ENCODE peak calls at places on chromosome 2, in four cellular contexts. N is H9, F is A549, G is nephron progenitor cell. V is an unnamed sample.

GRCh38 chr2:113370478-113371091 is 66.9 kb upstream of the ZNG1B start:
- DNase-seq in N (peak; percentile 63), F (peak; percentile 89), G (peak; percentile 67), V (peak; percentile 69)

GRCh38 chr2:43023791-43024514 is 202.5 kb downstream of the ZFP36L2 start:
- DNase-seq in N (no peak), F (no peak), G (no peak), V (no peak)

GRCh38 chr2:108575132-108575966 is 41.1 kb downstream of the LIMS1 start:
- DNase-seq in N (no peak), F (peak; percentile 25), G (no peak), V (no peak)

GRCh38 chr2:161207941-161208340 is 47.7 kb downstream of the TANK start:
- DNase-seq in N (no peak), F (no peak), G (no peak), V (no peak)

GRCh38 chr2:96108578-96109561 is 7.5 kb downstream of the ADRA2B start:
- DNase-seq in N (peak; percentile 64), F (no peak), G (peak; percentile 70), V (peak; percentile 33)

GRCh38 chr2:74525717-74526648 is at the start of gene DQX1:
- DNase-seq in N (peak; percentile 78), F (peak; percentile 77), G (no peak), V (peak; percentile 70)

GRCh38 chr2:42378415-42378814 is 17.4 kb upstream of the COX7A2L start:
- DNase-seq in N (no peak), F (no peak), G (no peak), V (no peak)

GRCh38 chr2:219737270-219737691 is 109.9 kb downstream of the SLC4A3 start:
- DNase-seq in N (no peak), F (peak; percentile 50), G (peak; percentile 18), V (no peak)

GRCh38 chr2:237731663-237732062 is 66.9 kb upstream of the RBM44 start:
- DNase-seq in N (no peak), F (peak; percentile 74), G (no peak), V (peak; percentile 71)

GRCh38 chr2:63189026-63189425 is 138.4 kb downstream of the OTX1 start:
- DNase-seq in N (peak; percentile 67), F (peak; percentile 74), G (peak; percentile 29), V (no peak)

GRCh38 chr2:215841175-215841816 is 172.1 kb downstream of the MREG start:
- DNase-seq in N (no peak), F (no peak), G (peak; percentile 59), V (no peak)

GRCh38 chr2:217449436-217449835 is 553.4 kb downstream of the TNS1 start:
- DNase-seq in N (no peak), F (no peak), G (peak; percentile 9), V (no peak)

GRCh38 chr2:241150660-241151530 is 628 bp downstream of the PPP1R7 start:
- DNase-seq in N (no peak), F (no peak), G (no peak), V (no peak)

GRCh38 chr2:76008001-76008702 is 297.4 kb upstream of the GCFC2 start:
- DNase-seq in N (peak; percentile 26), F (no peak), G (no peak), V (no peak)

GRCh38 chr2:69616755-69617154 is 26.8 kb downstream of the AAK1 start:
- DNase-seq in N (no peak), F (no peak), G (no peak), V (no peak)

DNA sequence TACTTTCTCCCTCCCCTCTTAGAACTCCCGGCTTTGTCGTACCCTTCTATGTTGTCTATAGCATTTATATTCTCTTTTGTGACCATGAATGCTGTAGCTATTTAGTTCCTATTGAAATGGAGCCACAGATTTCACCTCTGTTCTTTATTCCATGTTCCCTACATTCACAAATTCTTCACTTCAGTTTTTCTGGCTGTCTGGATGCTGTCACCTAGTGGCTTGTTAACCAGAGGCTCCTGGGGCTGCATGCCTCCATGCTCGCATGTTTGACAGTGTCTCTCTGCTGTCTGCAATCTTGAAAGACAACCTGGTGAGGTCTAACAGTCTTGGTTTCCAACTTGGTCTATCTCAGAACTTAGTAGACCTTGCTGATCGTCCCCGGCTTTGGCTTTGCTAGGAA is 48.2 kb downstream of the CFAP221 start:
- DNase-seq in N (no peak), F (no peak), G (no peak), V (no peak)
- TF ChIP-seq CTCF in N (no peak), F (no peak), G (no peak), V (no peak)

GRCh38 chr2:31147645-31148044 is 9.4 kb upstream of the GALNT14 start:
- DNase-seq in N (no peak), F (no peak), G (no peak), V (no peak)

GRCh38 chr2:31150120-31150670 is 12.0 kb upstream of the GALNT14 start:
- DNase-seq in N (no peak), F (no peak), G (no peak), V (no peak)

DNA sequence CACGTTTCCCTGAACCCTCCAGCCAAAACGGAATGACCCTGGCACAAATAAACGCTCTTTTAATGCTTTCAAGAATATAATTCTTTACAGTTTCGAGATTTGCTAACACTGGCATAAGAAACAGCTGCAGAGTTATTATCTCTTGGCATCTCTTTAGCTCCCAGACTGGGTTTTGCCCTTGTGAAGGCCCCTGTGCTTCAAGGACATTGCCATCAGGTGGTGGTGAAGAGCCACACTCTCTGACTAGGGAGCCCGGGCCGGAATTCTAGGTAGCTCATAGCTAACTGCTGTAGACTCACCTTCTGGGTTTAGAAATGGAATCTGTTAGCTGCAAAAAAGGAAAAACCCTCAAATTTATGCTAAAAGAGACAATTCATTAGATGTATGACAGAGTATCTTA is 13.3 kb upstream of the GALNT14 start:
- DNase-seq in N (no peak), F (peak; percentile 26), G (no peak), V (no peak)
- TF ChIP-seq CTCF in N (peak; percentile 52), F (peak; percentile 20), G (no peak), V (no peak)

GRCh38 chr2:101696272-101697123 is 1.0 kb upstream of the MAP4K4 start:
- DNase-seq in N (peak; percentile 37), F (no peak), G (no peak), V (no peak)

GRCh38 chr2:101699191-101699938 is 1.9 kb downstream of the MAP4K4 start:
- DNase-seq in N (no peak), F (no peak), G (no peak), V (no peak)

GRCh38 chr2:101697794-101698418 is 399 bp downstream of the MAP4K4 start:
- DNase-seq in N (no peak), F (no peak), G (peak; percentile 59), V (no peak)

GRCh38 chr2:101698419-101699190 is 1.1 kb downstream of the MAP4K4 start:
- DNase-seq in N (no peak), F (peak; percentile 29), G (peak; percentile 17), V (no peak)

GRCh38 chr2:101697124-101697793 is at the start of gene MAP4K4:
- DNase-seq in N (peak; percentile 73), F (peak; percentile 82), G (peak; percentile 78), V (peak; percentile 61)
- TF ChIP-seq CTCF in N (peak; percentile 49), F (peak; percentile 41), G (peak; percentile 7), V (no peak)

GRCh38 chr2:121735520-121736074 is 1.1 kb downstream of the NIFK start:
- DNase-seq in N (no peak), F (peak; percentile 35), G (no peak), V (no peak)
- TF ChIP-seq CTCF in N (no peak), F (peak; percentile 52), G (no peak), V (no peak)

DNA sequence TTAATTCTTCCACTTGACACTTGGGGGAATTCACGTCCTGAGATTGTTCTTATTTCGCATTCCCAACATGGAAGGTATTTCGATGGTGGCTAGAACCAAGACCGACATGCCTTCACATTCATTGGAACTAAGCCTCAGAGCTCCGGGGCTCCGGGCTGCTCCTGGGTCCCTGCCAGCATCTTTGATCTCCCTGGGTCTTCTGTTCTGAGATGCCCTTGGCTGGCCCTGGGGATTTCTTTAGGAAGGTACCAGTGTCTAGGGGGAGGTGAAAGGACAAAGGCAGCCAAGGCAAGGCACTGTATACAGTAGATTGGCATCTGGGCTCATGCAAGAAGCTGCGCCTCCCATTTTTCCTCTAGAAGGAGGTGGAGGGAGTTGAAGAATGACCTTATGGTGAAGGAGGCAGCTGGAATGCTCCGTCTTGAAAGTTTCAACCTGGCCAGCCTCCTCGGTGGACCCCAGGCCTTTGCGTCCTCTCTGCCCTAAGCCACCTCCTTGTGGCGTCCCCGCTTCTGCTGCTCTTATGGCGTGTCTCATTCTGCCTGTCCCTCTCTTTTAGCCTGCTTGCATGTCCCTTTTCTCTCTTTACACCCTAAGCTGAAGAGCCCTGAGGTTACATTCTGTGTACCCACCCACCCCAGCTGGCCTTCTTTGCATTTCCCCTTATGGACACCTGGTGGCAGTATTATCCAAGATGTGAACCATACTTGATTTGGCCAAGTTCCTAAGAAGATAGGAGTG is 77.1 kb downstream of the DYSF start:
- DNase-seq in N (peak; percentile 71), F (peak; percentile 65), G (peak; percentile 53), V (peak; percentile 22)
- TF ChIP-seq CTCF in N (peak; percentile 83), F (peak; percentile 66), G (peak; percentile 74), V (peak; percentile 76)

DNA sequence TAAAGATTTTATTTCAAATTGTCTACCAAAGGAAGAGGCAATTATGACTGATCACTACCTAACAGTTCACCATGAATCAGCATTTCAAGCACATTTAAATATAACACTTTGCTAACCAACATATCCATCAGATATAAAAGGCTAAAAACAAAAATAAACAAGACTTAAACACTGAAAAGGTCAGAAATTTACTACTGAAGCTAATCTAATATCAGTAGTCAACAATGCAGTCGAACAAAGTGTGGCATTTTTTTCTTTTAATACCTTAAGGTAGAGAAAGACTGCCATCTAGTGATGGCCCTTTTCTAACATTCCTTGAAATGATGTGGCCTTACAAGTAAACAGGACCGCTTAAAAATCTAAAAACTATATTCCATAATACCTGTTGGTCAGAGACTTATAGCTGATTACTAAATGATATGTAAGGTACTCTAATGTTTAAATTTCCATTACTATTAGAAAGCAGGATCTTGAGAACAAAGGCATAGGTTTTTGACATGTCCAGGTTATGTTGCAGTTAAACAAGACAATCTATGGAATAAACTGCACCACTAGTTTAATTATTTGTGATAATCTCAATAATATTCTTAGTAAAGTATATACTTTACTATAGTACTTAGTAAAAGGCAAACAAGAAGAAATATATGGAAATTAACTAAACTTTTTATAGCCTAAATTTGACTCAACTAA is 80.0 kb downstream of the EXOC6B start:
- DNase-seq in N (no peak), F (peak; percentile 87), G (peak; percentile 6), V (no peak)
- TF ChIP-seq CTCF in N (peak; percentile 85), F (peak; percentile 98), G (peak; percentile 82), V (peak; percentile 73)

DNA sequence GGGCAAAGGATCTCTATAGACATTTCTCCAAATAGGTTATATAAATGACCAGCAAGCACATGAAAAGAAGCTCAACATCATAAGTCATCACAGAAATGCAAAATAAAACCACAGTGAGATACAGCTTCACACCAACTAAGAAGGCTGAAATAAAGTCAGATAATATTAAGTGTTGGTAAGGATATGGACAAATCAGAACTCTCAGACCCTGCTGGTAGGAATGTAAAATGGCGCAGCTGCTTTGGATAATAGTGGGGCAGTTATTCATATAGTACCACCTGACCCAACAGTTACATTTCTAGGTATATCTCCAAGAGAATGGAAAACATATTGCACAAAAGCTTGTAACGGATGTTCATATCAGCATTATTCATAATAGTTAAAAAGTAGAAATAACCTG is 14.0 kb downstream of the EPB41L5 start:
- DNase-seq in N (no peak), F (peak; percentile 16), G (no peak), V (no peak)
- TF ChIP-seq CTCF in N (peak; percentile 59), F (no peak), G (peak; percentile 13), V (no peak)